ENCODE peak calls at places on chromosomes 7 and 10, in ten cellular contexts. M, G, R, S, B, W, X, E, J and C are unnamed samples.

GRCh38 chr10:49539320-49539885 is 482 bp upstream of the ERCC6 start:
- DNase-seq in B (peak), E (peak), M (peak), R (peak), W (peak), G (peak), S (no peak), X (peak), J (peak), C (no peak)

GRCh38 chr7:27602766-27603165 is 59.9 kb downstream of the HIBADH start:
- DNase-seq in B (no peak), S (no peak), J (no peak), G (no peak), R (no peak), M (peak), E (no peak), W (peak), X (no peak), C (no peak)

GRCh38 chr7:31633454-31633853 is 53.6 kb upstream of the PPP1R17 start:
- DNase-seq in X (no peak), G (no peak), B (no peak), M (no peak), W (no peak), J (no peak), E (no peak), R (no peak), S (no peak), C (no peak)

GRCh38 chr7:102933763-102934162 is 21.0 kb downstream of the LRRC17 start:
- DNase-seq in M (peak), S (peak), W (peak), R (peak), G (peak), B (peak), X (no peak), J (peak), E (peak), C (peak)

GRCh38 chr10:62652114-62652513 is 152.4 kb upstream of the ADO start:
- DNase-seq in W (no peak), R (no peak), J (no peak), B (peak), G (no peak), X (no peak), E (no peak), S (no peak), M (no peak), C (no peak)

GRCh38 chr10:62047960-62048383 is 146.5 kb downstream of the ARID5B start:
- DNase-seq in R (no peak), M (no peak), S (no peak), G (no peak), B (no peak), J (no peak), E (no peak), W (peak), X (peak), C (no peak)

GRCh38 chr10:20399789-20400188 is 497.3 kb downstream of the NEBL start:
- DNase-seq in W (no peak), E (no peak), S (no peak), X (no peak), G (no peak), R (no peak), B (no peak), M (no peak), J (no peak), C (no peak)

GRCh38 chr7:149778327-149778637 is 4.9 kb upstream of the ZNF467 start:
- DNase-seq in B (no peak), M (no peak), G (no peak), S (no peak), J (no peak), W (no peak), R (no peak), X (no peak), E (no peak), C (no peak)

GRCh38 chr7:44391746-44392617 is 66.6 kb upstream of the CAMK2B start:
- DNase-seq in M (no peak), B (no peak), W (no peak), R (no peak), X (no peak), G (no peak), E (no peak), S (no peak), J (no peak), C (no peak)

GRCh38 chr10:19826712-19827111 is 10.5 kb downstream of the PLXDC2 start:
- DNase-seq in S (no peak), R (no peak), X (no peak), W (peak), G (no peak), M (no peak), B (no peak), E (peak), J (no peak), C (no peak)

GRCh38 chr7:155232911-155233702 is 64.6 kb upstream of the INSIG1 start:
- DNase-seq in X (no peak), J (no peak), M (no peak), W (no peak), G (no peak), B (no peak), E (peak), S (peak), R (no peak), C (no peak)

DNA sequence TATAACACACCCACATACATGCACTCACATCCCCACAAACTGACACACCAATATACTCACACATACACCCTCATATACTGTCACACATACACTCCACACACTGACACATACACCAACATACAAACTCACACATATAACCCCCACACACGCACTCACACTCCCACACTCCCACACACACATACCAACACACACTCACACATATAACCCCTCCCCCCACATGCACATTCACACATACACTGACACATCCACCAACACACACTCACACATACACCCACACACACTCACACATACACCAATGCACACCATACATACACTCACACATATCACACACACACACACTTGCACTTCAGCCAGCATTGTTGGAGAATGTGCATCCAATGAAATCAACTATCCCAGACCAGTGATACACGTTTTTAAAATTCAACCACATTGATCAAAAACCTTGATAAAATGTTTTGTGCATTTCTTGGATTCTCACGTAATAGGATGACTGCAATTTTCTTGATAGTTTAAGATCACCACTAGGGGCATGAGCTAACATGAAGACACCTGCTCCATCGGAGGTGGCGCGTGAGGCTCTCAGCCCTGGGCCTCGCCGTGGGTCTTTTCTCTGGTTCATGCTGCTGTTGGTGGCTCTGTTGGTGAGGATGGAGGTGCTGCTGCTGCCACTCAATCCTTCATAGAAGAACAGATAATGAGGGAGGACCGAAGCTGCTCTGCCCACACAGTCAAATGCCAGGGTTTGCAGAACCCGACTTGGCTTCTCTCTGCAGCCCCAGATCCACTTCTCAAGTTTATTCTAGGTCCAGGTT is 32.1 kb upstream of the CHST15 start:
- DNase-seq in B (no peak), X (peak), R (no peak), W (peak), E (no peak), M (peak), J (no peak), S (no peak), G (no peak), C (no peak)
- TF ChIP-seq CTCF in B (peak), X (peak), R (peak), W (no peak), E (no peak), M (peak), J (peak), S (no peak), G (peak), C (peak)

GRCh38 chr10:52818019-52818418 is 45.4 kb upstream of the MBL2 start:
- DNase-seq in G (no peak), J (no peak), S (peak), R (no peak), X (peak), M (peak), E (peak), W (peak), B (peak), C (peak)
- TF ChIP-seq CTCF in G (peak), J (no peak), S (peak), R (no peak), X (peak), M (peak), E (peak), W (peak), B (peak), C (peak)

GRCh38 chr10:132634241-132634946 is 96.8 kb downstream of the INPP5A start:
- DNase-seq in E (no peak), W (no peak), B (no peak), J (no peak), X (no peak), S (no peak), R (peak), M (peak), G (no peak), C (no peak)
- TF ChIP-seq CTCF in E (no peak), W (no peak), B (peak), J (no peak), X (no peak), S (peak), R (no peak), M (peak), G (no peak), C (no peak)

DNA sequence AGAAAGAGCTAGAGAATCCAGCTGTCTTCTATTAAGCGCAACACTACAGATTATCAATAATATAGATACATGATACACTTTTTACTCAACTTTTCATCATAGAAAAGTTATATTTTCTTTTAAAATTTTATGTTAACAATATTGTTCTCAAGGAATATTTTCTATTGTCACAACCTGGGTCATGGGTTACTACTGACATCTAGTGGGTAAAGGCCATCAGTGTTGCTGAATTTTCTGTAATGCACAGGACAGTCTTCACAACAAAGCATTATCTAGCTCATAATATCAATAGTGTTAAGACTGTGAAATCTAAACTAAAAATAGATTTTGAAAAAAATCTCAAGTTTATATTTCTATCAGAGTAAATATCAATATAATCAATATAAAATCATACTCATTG is 209.8 kb downstream of the ZNF33B start:
- DNase-seq in W (peak), M (no peak), G (no peak), R (no peak), S (peak), J (no peak), E (peak), X (peak), B (no peak), C (no peak)
- TF ChIP-seq CTCF in W (peak), M (peak), G (peak), R (peak), S (peak), J (no peak), E (no peak), X (peak), B (peak), C (peak)